ENCODE peak calls at places on chromosome 21, in six cellular contexts. X is K562, L is H1, B is A549, I is HepG2, D is GM12878. Q is an unnamed sample.

GRCh38 chr21:37263827-37264226 is 3.3 kb downstream of the VPS26C start:
- DNase-seq in I (no peak), L (no peak), X (peak), D (no peak), B (no peak), Q (no peak)

GRCh38 chr21:39060485-39061099 is 122.7 kb downstream of the PSMG1 start:
- DNase-seq in B (no peak), D (no peak), X (no peak), I (no peak), L (no peak), Q (no peak)

GRCh38 chr21:37904879-37905278 is 11.4 kb downstream of the KCNJ6 start:
- DNase-seq in X (no peak), B (no peak), I (no peak), D (no peak), L (no peak), Q (no peak)

GRCh38 chr21:38323721-38324591 is 67.2 kb downstream of the KCNJ15 start:
- DNase-seq in B (no peak), X (no peak), D (no peak), I (no peak), L (no peak), Q (no peak)

GRCh38 chr21:16426936-16427335 is 697.2 kb downstream of the USP25 start:
- DNase-seq in B (no peak), D (no peak), X (no peak), I (no peak), L (no peak), Q (no peak)

GRCh38 chr21:43578677-43579313 is 80.5 kb downstream of the HSF2BP start:
- DNase-seq in X (no peak), D (no peak), B (no peak), I (no peak), L (no peak), Q (no peak)

GRCh38 chr21:43188712-43189151 is 19.9 kb downstream of the CRYAA start:
- DNase-seq in I (no peak), X (no peak), B (no peak), D (no peak), L (no peak), Q (no peak)

GRCh38 chr21:26007911-26008579 is 162.5 kb downstream of the APP start:
- DNase-seq in B (no peak), D (no peak), X (no peak), I (no peak), L (no peak), Q (no peak)

GRCh38 chr21:40208960-40209359 is 341.7 kb downstream of the PCP4 start:
- DNase-seq in I (no peak), D (no peak), X (no peak), B (no peak), L (no peak), Q (no peak)
- TF ChIP-seq CHD2 in I (no peak), D (no peak), X (no peak), B (no peak), L (no peak), Q (no peak)

DNA sequence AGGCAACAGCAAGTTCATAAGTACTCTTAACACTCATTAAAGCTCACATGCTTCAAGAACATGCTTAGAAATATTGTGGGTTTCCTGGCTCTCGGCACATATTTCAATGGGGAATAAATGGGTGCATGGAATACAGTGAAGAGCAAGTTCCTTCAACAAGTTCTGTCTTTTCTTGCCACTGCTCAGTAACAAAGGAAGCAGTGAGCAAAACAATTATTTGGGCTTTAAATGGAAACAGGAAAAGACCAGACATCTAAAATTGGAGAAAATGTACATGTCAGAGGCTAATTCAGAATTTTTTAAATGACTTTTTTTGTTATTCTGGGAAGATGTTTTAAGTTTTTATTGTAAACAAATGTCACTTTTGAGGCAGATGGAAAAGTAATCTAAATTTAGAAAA is 478.7 kb downstream of the SETD4 start:
- DNase-seq in B (no peak), I (no peak), X (no peak), D (no peak), L (no peak), Q (no peak)
- TF ChIP-seq CHD2 in B (no peak), I (no peak), X (no peak), D (no peak), L (no peak), Q (no peak)

GRCh38 chr21:44943005-44943685 is 3.3 kb downstream of the SLX9 start:
- DNase-seq in L (no peak), B (no peak), D (no peak), X (no peak), I (no peak), Q (no peak)
- TF ChIP-seq CHD2 in L (no peak), B (no peak), D (no peak), X (no peak), I (no peak), Q (no peak)

GRCh38 chr21:32962286-32962685 is 63.4 kb upstream of the OLIG2 start:
- DNase-seq in D (no peak), X (no peak), I (no peak), L (no peak), B (no peak), Q (no peak)
- TF ChIP-seq CHD2 in D (no peak), X (no peak), I (no peak), L (no peak), B (no peak), Q (no peak)

DNA sequence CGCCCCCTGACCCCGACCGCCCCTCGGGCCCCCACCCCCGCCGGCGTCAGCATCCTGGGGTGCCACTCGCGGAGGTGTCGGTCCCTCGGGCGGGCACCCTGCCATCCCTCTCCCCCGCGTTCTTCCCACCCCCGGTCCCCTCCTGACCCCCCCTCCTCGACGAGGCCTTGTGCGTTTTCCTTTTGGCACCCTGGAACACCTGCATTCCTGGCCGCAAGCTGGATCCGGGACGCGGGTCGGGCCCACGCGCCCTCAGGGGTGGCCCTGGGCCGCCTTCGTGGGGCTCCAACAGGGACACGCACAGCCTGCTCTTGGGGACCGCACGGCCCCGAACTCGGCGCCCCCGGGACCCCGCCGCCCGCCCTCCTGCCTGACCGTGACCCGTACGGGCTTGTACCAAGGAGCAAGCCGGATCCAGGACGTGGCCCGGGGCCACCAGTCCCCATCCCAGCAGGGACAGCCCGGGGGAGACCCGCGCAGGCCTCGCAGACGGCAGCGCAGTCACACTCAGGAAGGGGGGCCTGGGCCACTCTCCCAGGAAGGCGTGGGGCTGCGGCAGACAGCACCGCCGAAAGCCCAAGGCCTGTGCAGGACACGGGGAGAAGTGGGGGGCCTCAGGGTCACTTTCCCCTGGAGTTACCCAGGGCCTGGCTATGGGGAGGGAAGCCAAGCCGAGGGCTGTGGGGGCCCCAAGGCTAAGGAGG is 579 bp upstream of the SLC19A1 start:
- DNase-seq in X (no peak), I (no peak), D (no peak), B (no peak), L (no peak), Q (peak)
- TF ChIP-seq CHD2 in X (no peak), I (no peak), D (no peak), B (no peak), L (no peak), Q (no peak)

Q was measured in SK-N-SH.